ENCODE peak calls at places on chromosome 19, in eight cellular contexts. B, X, H, L, T, Y, W and G are unnamed samples.

GRCh38 chr19:54517483-54517882 is 14.9 kb downstream of the LAIR2 start:
- DNase-seq in B (no peak), X (peak; percentile 77), H (peak; percentile 1), L (peak; percentile 50), T (peak; percentile 78), Y (peak; percentile 32), W (peak; percentile 52), G (peak; percentile 61)

GRCh38 chr19:610801-611505 is 21.3 kb downstream of the HCN2 start:
- DNase-seq in B (no peak), X (peak; percentile 84), H (no peak), L (no peak), T (no peak), Y (peak; percentile 74), W (no peak), G (peak; percentile 57)

GRCh38 chr19:16233836-16234551 is 36.3 kb downstream of the AP1M1 start:
- DNase-seq in B (no peak), X (no peak), H (no peak), L (no peak), T (no peak), Y (no peak), W (no peak), G (no peak)

GRCh38 chr19:49940482-49940791 is 11.1 kb upstream of the NUP62 start:
- DNase-seq in B (no peak), X (no peak), H (no peak), L (no peak), T (no peak), Y (no peak), W (no peak), G (no peak)

GRCh38 chr19:39765091-39766076 is 13.3 kb upstream of the LEUTX start:
- DNase-seq in B (no peak), X (peak; percentile 63), H (peak; percentile 48), L (peak; percentile 21), T (peak; percentile 88), Y (peak; percentile 55), W (peak; percentile 24), G (no peak)

GRCh38 chr19:7301525-7301924 is 7.3 kb upstream of the INSR start:
- DNase-seq in B (no peak), X (no peak), H (no peak), L (no peak), T (no peak), Y (no peak), W (no peak), G (no peak)

GRCh38 chr19:4343845-4344713 is 717 bp downstream of the MPND start:
- DNase-seq in B (peak; percentile 74), X (no peak), H (no peak), L (no peak), T (no peak), Y (no peak), W (no peak), G (no peak)

GRCh38 chr19:15154002-15154612 is 46.7 kb downstream of the NOTCH3 start:
- DNase-seq in B (no peak), X (no peak), H (no peak), L (no peak), T (peak; percentile 86), Y (no peak), W (peak; percentile 53), G (no peak)

GRCh38 chr19:7255119-7255518 is 39.1 kb downstream of the INSR start:
- DNase-seq in B (no peak), X (no peak), H (no peak), L (no peak), T (no peak), Y (peak; percentile 81), W (no peak), G (peak; percentile 33)

GRCh38 chr19:11195169-11195568 is 2.2 kb downstream of the KANK2 start:
- DNase-seq in B (no peak), X (peak; percentile 79), H (no peak), L (no peak), T (no peak), Y (no peak), W (no peak), G (no peak)

GRCh38 chr19:18878058-18878797 is 17.7 kb downstream of the CERS1 start:
- DNase-seq in B (peak; percentile 57), X (no peak), H (no peak), L (no peak), T (no peak), Y (no peak), W (no peak), G (no peak)

GRCh38 chr19:37304190-37304883 is 66.6 kb upstream of the ZNF527 start:
- DNase-seq in B (no peak), X (peak; percentile 85), H (peak; percentile 41), L (peak; percentile 54), T (no peak), Y (peak; percentile 49), W (no peak), G (peak; percentile 52)
- H3K27ac ChIP-seq in B (no peak overlapping the region), X (no peak overlapping the region), H (no peak overlapping the region), L (no peak overlapping the region), T (no peak overlapping the region), Y (no peak overlapping the region), W (no peak overlapping the region), G (no peak overlapping the region)

GRCh38 chr19:3161453-3161852 is 17.1 kb upstream of the S1PR4 start:
- DNase-seq in B (no peak), X (no peak), H (no peak), L (no peak), T (no peak), Y (no peak), W (peak; percentile 69), G (no peak)
- H3K27ac ChIP-seq in B (no peak overlapping the region), X (no peak overlapping the region), H (no peak overlapping the region), L (no peak overlapping the region), T (no peak overlapping the region), Y (no peak overlapping the region), W (peak overlapping the region; percentile 60), G (no peak overlapping the region)

DNA sequence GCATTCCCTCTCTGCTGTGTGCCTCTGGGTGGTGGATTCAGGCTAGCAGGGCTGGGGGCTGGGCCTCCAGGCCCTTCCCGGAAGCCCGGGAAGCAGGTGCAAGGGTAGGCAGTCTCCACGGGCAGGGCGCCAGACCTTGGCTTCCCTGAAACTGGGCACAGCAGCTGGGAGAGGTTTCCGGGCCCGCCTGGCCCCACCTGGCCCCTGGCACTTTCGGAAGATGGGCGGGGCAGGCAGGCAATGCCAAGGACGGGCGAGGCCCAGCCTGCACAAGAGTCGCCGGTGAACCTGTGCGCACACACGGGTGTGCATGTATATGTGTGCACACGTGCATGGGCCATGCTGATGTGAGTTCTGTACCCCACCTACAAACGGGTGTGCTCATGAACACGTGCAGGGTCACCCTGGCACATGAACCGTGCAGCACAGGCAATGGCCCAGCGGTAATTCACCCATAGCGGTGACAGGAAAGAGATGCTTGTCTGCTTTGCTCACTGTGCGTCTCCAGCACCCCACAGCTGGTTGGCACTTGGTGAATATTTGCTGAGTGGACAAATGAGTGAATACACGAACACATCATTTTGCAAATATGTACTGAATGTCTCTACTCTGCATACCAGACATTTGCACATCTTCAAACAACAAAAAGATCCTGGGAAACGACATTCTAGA is 15.3 kb downstream of the GADD45B start:
- DNase-seq in B (peak; percentile 85), X (peak; percentile 68), H (no peak), L (no peak), T (no peak), Y (peak; percentile 43), W (peak; percentile 76), G (peak; percentile 99)
- H3K27ac ChIP-seq in B (peak overlapping the region; percentile 22), X (no peak overlapping the region), H (no peak overlapping the region), L (no peak overlapping the region), T (no peak overlapping the region), Y (no peak overlapping the region), W (peak overlapping the region; percentile 97), G (no peak overlapping the region)

GRCh38 chr19:35318679-35319448 is 10.1 kb upstream of the CD22 start:
- DNase-seq in B (peak; percentile 88), X (peak; percentile 72), H (no peak), L (peak; percentile 77), T (no peak), Y (peak; percentile 99), W (peak; percentile 90), G (peak; percentile 34)
- H3K27ac ChIP-seq in B (peak overlapping the region; percentile 75), X (no peak overlapping the region), H (no peak overlapping the region), L (peak overlapping the region; percentile 82), T (no peak overlapping the region), Y (peak overlapping the region; percentile 51), W (peak overlapping the region; percentile 84), G (no peak overlapping the region)

DNA sequence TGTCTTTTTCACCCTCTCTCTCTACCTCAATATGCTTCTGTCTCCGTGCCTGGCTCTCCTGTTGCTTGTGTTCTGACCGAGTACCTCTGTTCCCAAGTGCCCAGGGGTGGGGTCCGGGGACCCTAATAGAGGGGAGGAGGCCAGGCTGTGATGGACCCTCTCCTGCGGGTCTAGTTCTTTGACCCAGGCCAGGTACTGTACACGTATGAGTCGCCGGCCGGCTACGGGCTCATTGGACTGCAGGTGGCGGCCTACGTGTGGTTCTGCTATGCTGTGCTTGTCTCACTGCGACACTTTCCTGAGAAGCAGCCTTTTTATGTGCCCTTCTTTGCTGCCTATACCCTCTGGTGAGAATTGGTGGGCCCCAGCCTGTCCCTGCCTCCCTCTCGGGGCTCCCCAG is 4.4 kb downstream of the TMEM145 start:
- DNase-seq in B (no peak), X (peak; percentile 28), H (no peak), L (no peak), T (no peak), Y (no peak), W (no peak), G (no peak)
- H3K27ac ChIP-seq in B (no peak overlapping the region), X (no peak overlapping the region), H (no peak overlapping the region), L (no peak overlapping the region), T (no peak overlapping the region), Y (no peak overlapping the region), W (no peak overlapping the region), G (no peak overlapping the region)

DNA sequence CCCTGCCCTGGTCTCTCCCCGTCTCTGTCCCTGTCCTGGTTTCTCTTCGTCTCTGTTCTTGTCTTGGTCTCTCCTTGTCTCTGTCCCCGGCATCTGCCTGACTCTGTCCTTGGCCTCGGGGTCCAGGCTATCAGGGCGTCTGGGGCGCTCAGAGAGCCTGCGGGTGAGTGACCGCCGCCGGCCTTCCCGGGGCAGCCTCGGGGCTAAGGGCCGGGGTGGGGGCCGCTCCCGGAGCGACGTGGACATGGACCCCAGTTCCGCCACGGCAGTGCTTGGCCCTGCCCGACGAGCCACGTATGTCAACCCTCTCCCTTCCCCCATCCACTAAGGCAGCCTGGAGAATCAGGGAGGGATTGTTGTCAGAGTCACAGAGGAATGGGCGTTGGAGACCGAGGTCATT is 14.8 kb downstream of the ARHGEF1 start:
- DNase-seq in B (no peak), X (peak; percentile 27), H (no peak), L (no peak), T (no peak), Y (no peak), W (no peak), G (no peak)
- H3K27ac ChIP-seq in B (no peak overlapping the region), X (no peak overlapping the region), H (no peak overlapping the region), L (no peak overlapping the region), T (no peak overlapping the region), Y (no peak overlapping the region), W (peak overlapping the region; percentile 27), G (no peak overlapping the region)